ENCODE peak calls at places on chromosomes 4 and X, in seven cellular contexts. F is HCT116, K is testis, E is prostate gland, H is upper lobe of left lung, O is uterus, C is tibial nerve. T is an unnamed sample.

GRCh38 chrX:153474718-153475117 is 4.3 kb upstream of the HAUS7 start:
- DNase-seq in H (peak), K (peak), O (peak), E (peak), F (no peak), C (peak), T (no peak)

GRCh38 chrX:118839334-118839958 is 15.8 kb downstream of the ZCCHC12 start:
- DNase-seq in C (peak), E (peak), K (peak), O (peak), H (peak), F (peak), T (peak)

GRCh38 chr4:83320548-83320947 is 14.1 kb downstream of the HPSE start:
- DNase-seq in K (peak), O (no peak), F (no peak), C (peak), H (peak), E (no peak), T (no peak)

GRCh38 chrX:20015945-20016617 is 25.2 kb upstream of the BCLAF3 start:
- DNase-seq in O (no peak), F (no peak), H (no peak), E (no peak), C (no peak), K (no peak), T (no peak)

GRCh38 chrX:23952984-23953907 is 45.4 kb downstream of the CXorf58 start:
- DNase-seq in F (no peak), O (no peak), E (no peak), H (peak), C (peak), K (no peak), T (peak)

GRCh38 chrX:45806410-45807121 is 605.9 kb upstream of the DIPK2B start:
- DNase-seq in C (no peak), O (no peak), E (no peak), K (no peak), H (no peak), F (no peak), T (peak)

GRCh38 chr4:94974773-94975172 is 217.0 kb downstream of the BMPR1B start:
- DNase-seq in C (no peak), E (no peak), H (no peak), F (no peak), K (no peak), O (no peak), T (no peak)

GRCh38 chr4:13047591-13047990 is 436.5 kb downstream of the RAB28 start:
- DNase-seq in E (no peak), H (no peak), C (no peak), F (no peak), K (no peak), O (no peak), T (no peak)

GRCh38 chrX:120790118-120790517 is 85.5 kb downstream of the CT47B1 start:
- DNase-seq in F (peak), H (no peak), O (peak), K (peak), C (peak), E (peak), T (peak)

GRCh38 chrX:107673933-107674479 is 45.7 kb downstream of the PRPS1 start:
- DNase-seq in O (peak), K (peak), C (peak), E (peak), H (peak), F (no peak), T (no peak)
- TF ChIP-seq POLR2A in O (peak), K (no peak), C (peak), E (no peak), H (no peak), F (no peak), T (no peak)

GRCh38 chrX:30889147-30890125 is at the start of gene TAB3:
- DNase-seq in K (peak), C (peak), F (peak), E (peak), H (peak), O (peak), T (peak)
- TF ChIP-seq POLR2A in K (peak), C (peak), F (no peak), E (peak), H (no peak), O (peak), T (no peak)

GRCh38 chr4:173529505-173530325 is at the start of gene HAND2:
- DNase-seq in O (peak), F (no peak), H (no peak), K (peak), E (no peak), C (no peak), T (no peak)
- TF ChIP-seq POLR2A in O (peak), F (no peak), H (no peak), K (peak), E (no peak), C (no peak), T (no peak)

GRCh38 chrX:47836164-47837072 is at the start of gene ZNF81:
- DNase-seq in E (peak), O (peak), F (peak), H (peak), K (peak), C (peak), T (peak)
- TF ChIP-seq POLR2A in E (peak), O (peak), F (no peak), H (no peak), K (no peak), C (peak), T (peak)

DNA sequence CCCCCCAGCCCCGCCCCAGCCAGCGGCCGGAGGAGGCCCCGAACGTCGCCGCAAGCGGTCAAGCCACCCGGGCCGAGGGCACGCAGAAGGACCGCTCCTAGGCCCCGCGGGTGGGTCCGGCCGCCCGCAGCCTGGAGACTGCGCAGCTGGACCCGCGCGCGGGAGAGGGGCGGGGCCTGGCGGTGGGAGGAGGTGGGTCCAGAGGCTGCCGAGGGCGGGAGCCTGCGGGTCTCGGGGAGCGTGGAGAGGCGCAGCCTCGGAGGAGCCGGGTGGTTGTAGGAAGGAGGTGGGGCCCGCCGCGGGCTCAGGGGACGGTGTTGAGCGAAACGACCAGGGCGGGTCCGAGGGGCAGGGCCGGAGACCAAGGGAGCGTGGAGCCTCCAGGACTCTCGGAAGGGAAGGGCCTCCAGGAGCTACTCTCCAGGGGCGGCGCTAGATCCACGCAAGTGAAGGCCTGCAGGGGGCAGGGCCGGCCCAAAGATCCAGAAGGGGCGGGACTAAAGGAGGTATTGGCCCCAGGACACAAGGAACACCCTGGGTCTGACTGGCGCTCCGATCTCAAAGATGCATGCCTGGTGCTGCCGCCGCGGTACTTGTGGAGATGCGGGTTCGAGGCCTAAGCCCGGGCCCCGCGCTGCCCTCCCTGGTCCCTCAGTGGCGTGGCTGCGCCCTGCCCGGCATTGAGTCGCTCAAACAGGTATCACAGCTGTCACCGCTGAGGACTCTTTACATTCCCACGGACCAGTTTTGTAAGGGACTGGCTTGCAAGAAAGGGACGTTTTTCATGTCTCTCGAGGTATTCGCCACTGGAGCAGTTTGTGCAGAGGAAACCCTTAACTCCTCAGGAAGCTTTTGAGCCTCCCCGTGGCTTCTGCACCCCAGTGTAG is 5.9 kb downstream of the TIMM17B start:
- DNase-seq in C (peak), O (peak), F (peak), E (peak), K (peak), H (peak), T (peak)
- TF ChIP-seq POLR2A in C (peak), O (peak), F (no peak), E (peak), K (no peak), H (no peak), T (no peak)

GRCh38 chrX:155881158-155881993 is at the start of gene VAMP7:
- DNase-seq in F (peak), K (peak), H (peak), C (peak), E (peak), O (peak), T (peak)
- TF ChIP-seq POLR2A in F (no peak), K (no peak), H (no peak), C (peak), E (peak), O (peak), T (peak)

GRCh38 chr4:113607998-113608397 is 153.5 kb downstream of the CAMK2D start:
- DNase-seq in H (no peak), E (no peak), C (no peak), F (no peak), K (no peak), O (no peak), T (no peak)

GRCh38 chr4:113603926-113604325 is 157.6 kb downstream of the CAMK2D start:
- DNase-seq in O (no peak), E (no peak), K (no peak), F (no peak), C (no peak), H (no peak), T (no peak)

GRCh38 chr4:113607147-113607720 is 154.3 kb downstream of the CAMK2D start:
- DNase-seq in C (no peak), E (no peak), F (no peak), O (no peak), K (no peak), H (no peak), T (no peak)

GRCh38 chr4:113602829-113603228 is 158.7 kb downstream of the CAMK2D start:
- DNase-seq in F (no peak), E (no peak), K (no peak), C (no peak), O (no peak), H (no peak), T (no peak)

GRCh38 chr4:113604955-113605354 is 156.6 kb downstream of the CAMK2D start:
- DNase-seq in H (no peak), E (no peak), O (no peak), C (no peak), K (no peak), F (no peak), T (no peak)
- TF ChIP-seq POLR2A in H (no peak), E (no peak), O (no peak), C (no peak), K (no peak), F (no peak), T (no peak)

DNA sequence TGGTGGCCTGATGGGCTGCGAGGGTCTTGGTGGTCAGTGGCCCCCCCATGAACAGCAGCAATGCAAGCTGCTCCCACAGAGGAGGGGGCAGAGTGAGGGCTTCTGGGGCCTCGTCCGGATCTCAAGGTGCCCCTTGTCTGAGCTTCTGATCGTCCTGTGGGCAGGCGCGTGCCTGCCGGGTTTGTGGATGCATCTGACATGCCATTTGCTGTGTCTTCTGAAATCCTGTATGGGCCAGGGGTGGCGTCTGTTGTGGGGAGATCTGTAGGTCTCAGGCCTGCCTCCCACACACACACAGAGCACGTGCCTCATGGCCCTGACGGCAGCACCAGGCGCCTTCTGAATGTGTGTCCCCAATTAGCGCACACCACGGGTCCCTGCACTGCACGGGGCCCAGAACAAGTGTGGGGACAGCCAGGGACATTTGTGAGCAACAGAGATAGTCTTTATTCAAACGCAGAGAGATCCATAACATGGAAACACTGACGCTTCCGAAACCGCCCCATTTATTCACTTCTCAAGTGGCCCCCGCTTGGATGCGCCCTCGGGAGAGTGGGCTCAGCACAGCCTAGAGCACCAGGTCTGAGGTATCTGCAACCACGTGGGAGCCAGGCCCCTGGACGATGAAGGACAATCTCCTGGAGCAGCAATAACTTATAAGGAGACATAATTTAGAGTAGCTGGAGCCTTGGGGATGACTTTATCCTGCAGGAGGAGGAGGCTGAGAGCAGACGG is 5.7 kb downstream of the SPON2 start:
- DNase-seq in O (no peak), C (no peak), H (no peak), K (no peak), E (no peak), F (no peak), T (no peak)
- TF ChIP-seq POLR2A in O (no peak), C (no peak), H (no peak), K (no peak), E (no peak), F (no peak), T (no peak)

GRCh38 chr4:93764647-93765246 is 63.8 kb upstream of the ATOH1 start:
- DNase-seq in F (peak), H (no peak), C (peak), K (peak), O (no peak), E (peak), T (no peak)
- TF ChIP-seq POLR2A in F (no peak), H (no peak), C (no peak), K (no peak), O (no peak), E (no peak), T (no peak)